ENCODE peak calls at places on chromosome 1, in four cellular contexts. H is lung, W is fibroblast of the aortic adventitia, I is endothelial cell. S is an unnamed sample.

GRCh38 chr1:204296431-204296988 is 63.2 kb downstream of the PLEKHA6 start:
- DNase-seq in H (no peak), W (peak), I (no peak), S (no peak)

GRCh38 chr1:151728151-151728711 is 6.9 kb downstream of the RIIAD1 start:
- DNase-seq in H (no peak), I (no peak), W (peak), S (no peak)

GRCh38 chr1:41382531-41383090 is 21.4 kb downstream of the FOXO6 start:
- DNase-seq in I (no peak), W (no peak), H (peak), S (no peak)

GRCh38 chr1:201275266-201275666 is 8.0 kb upstream of the PKP1 start:
- DNase-seq in H (no peak), W (peak), I (no peak), S (no peak)

GRCh38 chr1:9385801-9386573 is 93.3 kb downstream of the SPSB1 start:
- DNase-seq in H (no peak), W (no peak), I (no peak), S (no peak)

GRCh38 chr1:233879841-233880240 is 24.6 kb upstream of the SLC35F3 start:
- DNase-seq in H (no peak), I (no peak), W (no peak), S (no peak)

GRCh38 chr1:225877570-225877969 is 4.6 kb downstream of the TMEM63A start:
- DNase-seq in I (peak), H (no peak), W (peak), S (no peak)

GRCh38 chr1:225424562-225425210 is 3.2 kb downstream of the LBR start:
- DNase-seq in H (no peak), I (no peak), W (peak), S (no peak)

GRCh38 chr1:109918077-109918606 is 7.5 kb downstream of the CSF1 start:
- DNase-seq in W (no peak), I (no peak), H (no peak), S (no peak)

GRCh38 chr1:228903573-228904122 is 168.4 kb downstream of the RHOU start:
- DNase-seq in W (peak), H (no peak), I (no peak), S (no peak)

GRCh38 chr1:232519186-232519585 is 110.7 kb downstream of the SIPA1L2 start:
- DNase-seq in I (no peak), W (no peak), H (no peak), S (no peak)

GRCh38 chr1:205285391-205286101 is 36.0 kb downstream of the NUAK2 start:
- DNase-seq in I (no peak), W (no peak), H (no peak), S (peak)

GRCh38 chr1:6141601-6142000 is 38.5 kb downstream of the CHD5 start:
- DNase-seq in I (no peak), W (no peak), H (no peak), S (no peak)

GRCh38 chr1:201374376-201374775 is 3.1 kb downstream of the TNNT2 start:
- DNase-seq in W (no peak), I (no peak), H (no peak), S (no peak)

GRCh38 chr1:16979475-16980327 is 719 bp downstream of the MFAP2 start:
- DNase-seq in H (no peak), W (peak), I (peak), S (no peak)

GRCh38 chr1:101884621-101885020 is 112.1 kb downstream of the OLFM3 start:
- DNase-seq in W (no peak), H (no peak), I (no peak), S (no peak)

GRCh38 chr1:55696181-55696580 is 481.0 kb upstream of the USP24 start:
- DNase-seq in W (peak), I (no peak), H (no peak), S (no peak)

GRCh38 chr1:2032737-2033136 is 13.6 kb downstream of the GABRD start:
- DNase-seq in I (no peak), W (no peak), H (no peak), S (no peak)

GRCh38 chr1:100627018-100627716 is 89.2 kb downstream of the GPR88 start:
- DNase-seq in I (no peak), W (peak), H (no peak), S (no peak)

GRCh38 chr1:216183427-216183826 is 239.8 kb downstream of the USH2A start:
- DNase-seq in I (no peak), H (no peak), W (no peak), S (no peak)

GRCh38 chr1:198678901-198679329 is 40.1 kb downstream of the PTPRC start:
- DNase-seq in H (no peak), W (no peak), I (no peak), S (peak)

GRCh38 chr1:14553711-14554110 is 44.8 kb upstream of the KAZN start:
- DNase-seq in I (no peak), H (no peak), W (no peak), S (no peak)

GRCh38 chr1:232962761-232963357 is 12.4 kb downstream of the NTPCR start:
- DNase-seq in H (no peak), W (peak), I (no peak), S (no peak)

GRCh38 chr1:98066911-98067310 is 146.1 kb upstream of the DPYD start:
- DNase-seq in I (no peak), H (no peak), W (no peak), S (no peak)

GRCh38 chr1:186882372-186883134 is 53.8 kb downstream of the PLA2G4A start:
- DNase-seq in I (no peak), H (no peak), W (peak), S (no peak)

GRCh38 chr1:235875236-235875635 is 8.5 kb upstream of the LYST start:
- DNase-seq in I (no peak), W (no peak), H (no peak), S (no peak)

GRCh38 chr1:9842073-9842711 is 18.4 kb upstream of the CLSTN1 start:
- DNase-seq in I (no peak), H (no peak), W (peak), S (no peak)

GRCh38 chr1:227894831-227895451 is 52.8 kb downstream of the WNT9A start:
- DNase-seq in I (peak), H (no peak), W (no peak), S (peak)

GRCh38 chr1:200530551-200531261 is 89.8 kb downstream of the KIF14 start:
- DNase-seq in W (no peak), I (no peak), H (no peak), S (no peak)

GRCh38 chr1:157226739-157227138 is 88.5 kb upstream of the ETV3 start:
- DNase-seq in I (no peak), H (no peak), W (no peak), S (no peak)

GRCh38 chr1:42186172-42186571 is 21.6 kb upstream of the GUCA2A start:
- DNase-seq in H (no peak), I (no peak), W (peak), S (no peak)

GRCh38 chr1:1074631-1075147 is 583 bp upstream of the RNF223 start:
- DNase-seq in H (no peak), W (no peak), I (no peak), S (no peak)

GRCh38 chr1:151584278-151584677 is 27.6 kb upstream of the SNX27 start:
- DNase-seq in H (no peak), W (no peak), I (no peak), S (no peak)

GRCh38 chr1:187032316-187032981 is 203.7 kb downstream of the PLA2G4A start:
- DNase-seq in W (no peak), I (no peak), H (no peak), S (no peak)

GRCh38 chr1:165152727-165153126 is 203.8 kb downstream of the LMX1A start:
- DNase-seq in W (no peak), I (peak), H (no peak), S (no peak)

GRCh38 chr1:156490401-156491032 is 10.1 kb downstream of the MEF2D start:
- DNase-seq in W (no peak), H (no peak), I (peak), S (no peak)

GRCh38 chr1:109789771-109790170 is 26.0 kb upstream of the EPS8L3 start:
- DNase-seq in W (no peak), I (no peak), H (no peak), S (no peak)

GRCh38 chr1:200992382-200993101 is 31.0 kb downstream of the KIF21B start:
- DNase-seq in I (no peak), W (no peak), H (no peak), S (no peak)

GRCh38 chr1:206578959-206579358 is 33.3 kb downstream of the EIF2D start:
- DNase-seq in I (no peak), H (no peak), W (no peak), S (no peak)

GRCh38 chr1:210352575-210352974 is 23.9 kb downstream of the HHAT start:
- DNase-seq in H (no peak), W (no peak), I (no peak), S (no peak)

DNA sequence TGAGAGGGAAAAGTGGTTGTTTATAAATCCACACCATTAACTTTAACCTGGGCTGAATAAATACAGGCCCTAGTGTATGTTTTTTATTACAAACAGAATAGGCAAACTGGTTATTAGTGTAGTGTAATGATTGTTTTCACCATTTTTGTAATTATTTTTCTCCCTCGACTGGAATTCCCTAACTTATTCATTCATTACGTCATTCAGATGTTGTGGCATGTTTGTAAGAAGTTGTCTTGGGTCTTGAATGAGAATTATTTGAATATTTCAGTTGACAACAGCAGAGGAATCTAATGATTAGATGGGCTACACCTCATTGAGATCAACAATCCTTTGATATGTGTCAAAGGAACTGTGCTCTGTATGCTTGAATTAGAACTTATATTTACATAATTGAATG is 12.7 kb downstream of the XCL1 start:
- DNase-seq in I (no peak), H (no peak), W (no peak), S (no peak)
- TF ChIP-seq CTCF in I (no peak), H (no peak), W (no peak), S (no peak)

GRCh38 chr1:212754193-212754592 is 37.4 kb downstream of the NSL1 start:
- DNase-seq in W (no peak), H (no peak), I (no peak), S (no peak)

GRCh38 chr1:212752934-212753497 is 38.6 kb downstream of the NSL1 start:
- DNase-seq in W (peak), H (no peak), I (no peak), S (no peak)

GRCh38 chr1:212753766-212754165 is 37.8 kb downstream of the NSL1 start:
- DNase-seq in H (no peak), I (no peak), W (no peak), S (no peak)

GRCh38 chr1:212752256-212752933 is 39.2 kb downstream of the NSL1 start:
- DNase-seq in W (peak), I (no peak), H (no peak), S (no peak)

GRCh38 chr1:212754715-212755114 is 36.9 kb downstream of the NSL1 start:
- DNase-seq in W (no peak), I (no peak), H (no peak), S (no peak)
- TF ChIP-seq CTCF in W (no peak), I (no peak), H (no peak), S (no peak)

DNA sequence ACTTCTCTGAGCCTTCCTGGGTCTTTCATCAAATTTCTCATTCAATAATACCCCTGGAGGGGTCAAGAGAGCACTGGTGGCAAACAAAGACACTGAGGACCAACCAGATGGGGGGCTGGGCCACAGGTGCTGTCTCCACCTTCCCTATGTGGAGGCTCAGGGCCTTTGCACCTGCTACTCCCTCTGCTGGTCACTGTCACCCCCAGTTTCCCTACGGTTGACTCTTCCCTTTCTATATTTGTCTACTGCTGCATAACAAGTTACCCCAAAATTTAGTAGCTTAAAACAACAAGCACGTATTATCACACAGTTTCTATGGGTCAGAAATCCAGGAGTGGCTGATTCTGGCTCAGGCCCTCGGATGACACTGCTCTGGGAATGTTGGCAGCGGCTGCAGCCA is 138.8 kb upstream of the RUNX3 start:
- DNase-seq in W (no peak), I (no peak), H (no peak), S (no peak)
- TF ChIP-seq CTCF in W (no peak), I (no peak), H (no peak), S (no peak)

GRCh38 chr1:11262171-11263049 is at the start of gene MTOR:
- DNase-seq in I (peak), H (peak), W (peak), S (peak)
- TF ChIP-seq CTCF in I (no peak), H (no peak), W (peak), S (no peak)

DNA sequence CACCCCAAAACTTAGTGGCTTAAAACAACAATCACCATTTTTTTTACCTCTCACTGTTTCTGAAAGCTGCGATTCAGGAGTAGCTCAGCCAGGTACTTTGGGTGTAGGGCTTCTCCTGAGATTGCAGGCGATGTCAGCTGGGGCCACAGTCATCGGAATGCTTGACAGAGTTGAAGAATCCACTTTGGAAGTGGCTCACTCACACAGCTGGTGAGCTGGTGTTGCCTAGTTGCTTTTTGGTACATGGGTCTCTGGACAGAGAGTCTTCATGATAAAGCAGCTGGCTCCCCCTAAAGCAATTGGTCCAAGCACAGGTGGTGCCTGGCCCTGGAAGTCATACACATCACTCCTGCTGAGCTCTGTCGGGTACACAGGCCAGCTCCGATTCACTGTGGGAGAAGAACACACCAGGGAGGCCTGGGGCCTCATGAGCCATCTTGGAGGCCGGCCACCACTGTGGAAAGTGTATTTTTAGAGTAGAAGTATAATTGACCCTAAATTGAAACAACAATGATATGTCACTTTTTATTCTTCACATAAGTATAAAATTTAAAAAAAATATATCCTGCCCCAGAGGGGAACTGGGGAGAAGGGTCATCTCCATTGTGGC is 75.2 kb upstream of the GALNT2 start:
- DNase-seq in W (no peak), I (no peak), H (peak), S (no peak)
- TF ChIP-seq CTCF in W (no peak), I (no peak), H (no peak), S (no peak)

DNA sequence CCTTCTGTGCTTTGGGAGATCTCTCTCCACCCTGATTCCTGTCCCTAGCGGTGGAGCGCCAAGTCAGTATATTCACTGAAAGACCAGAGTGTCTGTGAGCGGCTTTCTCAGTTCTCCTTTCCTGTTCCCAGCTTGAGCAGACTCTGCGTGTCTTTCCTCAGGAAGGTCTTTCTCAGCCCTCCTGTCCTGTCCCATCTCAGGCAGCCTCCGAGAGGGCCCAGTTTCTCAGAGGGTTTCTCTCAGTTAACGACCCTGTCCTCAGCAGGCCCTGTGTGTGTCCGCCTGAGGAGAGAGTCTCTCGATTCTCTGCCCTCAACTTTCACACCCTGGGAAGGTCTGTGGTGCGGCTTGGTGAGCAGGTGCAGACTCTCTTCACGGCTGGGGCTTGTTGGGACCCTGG is 34.0 kb upstream of the CHIT1 start:
- DNase-seq in I (no peak), H (no peak), W (no peak), S (no peak)
- TF ChIP-seq CTCF in I (no peak), H (no peak), W (no peak), S (no peak)

DNA sequence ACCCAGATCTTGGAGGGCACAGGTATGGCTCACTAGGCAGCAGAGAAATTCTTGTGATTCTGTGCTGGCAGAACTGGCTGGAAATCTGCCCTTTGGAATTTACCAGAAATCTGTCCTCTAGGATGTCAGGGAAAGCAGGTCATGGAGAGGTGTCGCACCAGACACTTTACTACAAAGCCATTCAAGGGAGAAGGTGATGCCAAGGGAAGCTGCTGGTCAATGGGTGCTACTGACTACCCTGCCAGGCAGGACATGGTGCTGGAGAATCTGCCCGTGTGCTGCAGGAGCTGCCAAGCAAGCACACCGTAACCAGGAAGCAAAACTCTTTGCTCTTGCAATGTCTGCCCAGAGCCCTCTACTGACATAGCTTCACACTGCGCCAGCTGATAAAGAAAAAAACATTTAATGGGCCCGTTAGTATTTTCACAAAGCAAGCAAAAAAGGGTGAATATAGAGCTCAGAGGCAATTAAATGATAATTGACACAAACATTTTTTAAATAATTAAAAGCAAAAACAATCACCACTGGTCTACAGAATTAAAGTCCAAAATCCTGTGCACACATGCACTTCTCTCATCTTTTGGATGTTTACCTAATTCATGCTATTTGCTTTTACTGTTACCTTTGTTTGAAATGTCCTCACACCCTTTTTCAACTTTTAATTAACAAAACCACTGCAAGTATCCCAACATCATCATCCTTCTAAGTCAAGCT is 7.2 kb upstream of the FBXO28 start:
- DNase-seq in H (no peak), I (peak), W (peak), S (no peak)
- TF ChIP-seq CTCF in H (no peak), I (no peak), W (peak), S (no peak)

GRCh38 chr1:153985341-153985912 is 712 bp downstream of the RAB13 start:
- DNase-seq in W (peak), H (peak), I (no peak), S (no peak)

GRCh38 chr1:153985984-153986761 is at the start of gene RAB13:
- DNase-seq in W (peak), H (peak), I (peak), S (no peak)

GRCh38 chr1:153978274-153978909 is 918 bp upstream of the JTB start:
- DNase-seq in H (no peak), W (no peak), I (no peak), S (no peak)

GRCh38 chr1:153987621-153988020 is 1.5 kb upstream of the RAB13 start:
- DNase-seq in H (no peak), I (no peak), W (no peak), S (no peak)

DNA sequence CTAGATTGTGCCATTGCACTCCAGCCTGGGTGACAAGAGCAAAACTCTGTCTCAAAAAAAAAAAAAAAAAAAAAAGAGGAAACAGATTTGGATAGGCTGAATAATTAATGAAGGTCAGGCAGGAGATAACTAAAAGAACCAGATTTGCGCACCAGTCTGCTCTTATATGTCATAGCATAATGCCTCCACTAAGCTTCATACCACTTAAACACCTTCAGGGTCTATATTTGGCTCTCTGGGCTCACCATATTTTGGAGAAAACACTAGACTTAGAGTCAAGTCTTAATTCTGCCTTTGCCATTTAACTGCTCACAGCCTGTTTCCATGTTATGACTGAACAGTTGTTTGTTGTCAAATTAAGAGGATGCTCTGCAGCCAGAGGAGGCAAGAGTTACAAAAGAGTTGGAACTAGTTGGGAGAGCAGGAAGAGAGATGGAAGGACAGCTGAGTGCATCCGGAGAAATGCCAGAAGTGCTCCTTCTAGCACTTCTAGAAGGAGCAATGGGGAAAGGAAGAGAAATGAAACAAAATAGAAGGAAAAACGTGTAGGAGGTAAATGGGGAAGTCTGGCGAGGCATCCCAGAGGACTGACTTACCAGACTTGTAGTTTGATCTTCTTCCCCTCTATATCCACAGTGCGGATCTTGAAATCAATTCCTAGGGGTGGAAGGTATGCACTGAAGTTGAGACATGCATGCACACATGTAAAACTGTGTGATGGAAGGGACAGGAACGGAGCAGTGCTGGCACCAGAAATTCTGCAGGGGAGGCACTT is 1.8 kb downstream of the RAB13 start:
- DNase-seq in I (no peak), H (no peak), W (no peak), S (no peak)
- TF ChIP-seq CTCF in I (no peak), H (no peak), W (no peak), S (no peak)